ENCODE peak calls at places on chromosomes 1 and 21, in nine cellular contexts. H is AG10803, C is neural crest cell, K is nephron progenitor cell, I is retinal pigment epithelial cell, O is tibial nerve, F is body of pancreas, Y is tibial artery, V is GM23338. S is an unnamed sample.

GRCh38 chr1:201069636-201070035 is 42.6 kb downstream of the CACNA1S start:
- DNase-seq in H (no peak), C (no peak), K (no peak), I (no peak), O (no peak), F (no peak), Y (no peak), V (no peak), S (no peak)

GRCh38 chr1:225318706-225319575 is 108.9 kb downstream of the LBR start:
- DNase-seq in H (peak), C (peak), K (peak), I (no peak), O (no peak), F (peak), Y (no peak), V (peak), S (peak)

GRCh38 chr1:61435226-61435625 is 289.7 kb downstream of the TM2D1 start:
- DNase-seq in H (no peak), C (no peak), K (no peak), I (no peak), O (no peak), F (no peak), Y (no peak), V (no peak), S (no peak)

GRCh38 chr1:55337801-55338447 is 122.8 kb upstream of the USP24 start:
- DNase-seq in H (peak), C (no peak), K (no peak), I (peak), O (no peak), F (peak), Y (no peak), V (peak), S (no peak)

GRCh38 chr1:78104322-78104721 is 58.6 kb downstream of the GIPC2 start:
- DNase-seq in H (peak), C (no peak), K (no peak), I (no peak), O (no peak), F (no peak), Y (no peak), V (no peak), S (no peak)

GRCh38 chr1:93033785-93034184 is 45.3 kb upstream of the MTF2 start:
- DNase-seq in H (no peak), C (no peak), K (no peak), I (no peak), O (no peak), F (no peak), Y (no peak), V (no peak), S (no peak)

GRCh38 chr1:227938911-227939790 is 8.6 kb downstream of the WNT9A start:
- DNase-seq in H (no peak), C (no peak), K (no peak), I (no peak), O (peak), F (no peak), Y (peak), V (no peak), S (no peak)

GRCh38 chr1:231192620-231193163 is 30.8 kb downstream of the TRIM67 start:
- DNase-seq in H (no peak), C (no peak), K (no peak), I (peak), O (no peak), F (peak), Y (no peak), V (no peak), S (no peak)

GRCh38 chr1:6007318-6008083 is 15.3 kb upstream of the NPHP4 start:
- DNase-seq in H (peak), C (no peak), K (no peak), I (no peak), O (no peak), F (no peak), Y (peak), V (peak), S (no peak)

GRCh38 chr1:202046227-202046626 is 35.8 kb downstream of the ELF3 start:
- DNase-seq in H (no peak), C (no peak), K (no peak), I (no peak), O (no peak), F (peak), Y (no peak), V (no peak), S (no peak)

GRCh38 chr21:14361958-14362357 is 21.0 kb downstream of the HSPA13 start:
- DNase-seq in H (no peak), C (no peak), K (no peak), I (no peak), O (no peak), F (no peak), Y (no peak), V (no peak), S (no peak)

GRCh38 chr21:16571594-16571993 is 841.8 kb downstream of the USP25 start:
- DNase-seq in H (peak), C (no peak), K (no peak), I (no peak), O (no peak), F (no peak), Y (no peak), V (no peak), S (no peak)

GRCh38 chr1:85449356-85449755 is 15.6 kb downstream of the DDAH1 start:
- DNase-seq in H (no peak), C (no peak), K (no peak), I (no peak), O (no peak), F (peak), Y (no peak), V (no peak), S (no peak)

GRCh38 chr1:28329395-28330153 is 734 bp downstream of the MED18 start:
- DNase-seq in H (peak), C (peak), K (peak), I (no peak), O (no peak), F (peak), Y (peak), V (peak), S (no peak)

GRCh38 chr1:36238433-36238832 is 14.2 kb downstream of the THRAP3 start:
- DNase-seq in H (peak), C (no peak), K (no peak), I (no peak), O (no peak), F (no peak), Y (no peak), V (no peak), S (no peak)
- TF ChIP-seq CTCF in H (no peak), C (no peak), K (no peak), I (no peak), O (no peak), F (no peak), Y (no peak), V (no peak), S (no peak)

DNA sequence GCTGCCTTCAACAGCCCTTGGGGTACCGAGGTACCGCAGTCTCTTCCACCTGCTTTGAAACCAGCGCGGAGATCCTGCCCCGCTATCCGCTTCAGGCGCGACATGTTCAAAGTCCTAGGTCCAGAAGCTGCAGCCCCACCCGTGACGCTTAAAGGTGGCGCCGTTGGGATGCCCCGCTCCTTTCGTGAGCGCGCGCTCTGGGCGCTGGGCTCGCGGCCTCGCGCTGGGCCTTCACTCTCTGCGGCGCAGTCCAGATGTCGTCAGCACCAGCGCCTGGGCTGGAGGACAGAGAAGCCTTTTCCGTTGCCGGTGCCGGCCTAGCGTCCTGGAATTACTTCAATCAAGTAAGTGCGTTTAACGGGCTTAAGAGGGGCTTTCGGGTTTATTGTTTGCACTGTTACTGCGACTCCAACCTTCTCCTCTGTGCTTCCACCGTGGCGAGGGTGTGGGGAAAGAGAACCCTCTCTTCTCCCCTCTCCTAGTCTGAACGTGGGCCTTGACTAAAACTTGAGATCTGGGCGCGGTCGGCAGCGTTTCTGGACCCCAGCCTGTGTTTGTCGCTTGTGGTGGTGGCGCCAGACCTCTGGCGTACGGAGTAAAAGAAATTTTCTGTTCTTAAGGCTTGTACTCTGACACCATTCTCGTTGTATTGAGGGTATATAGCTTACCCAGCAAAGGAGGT is at the start of gene LRRC40:
- DNase-seq in H (peak), C (peak), K (peak), I (peak), O (peak), F (peak), Y (peak), V (peak), S (peak)
- TF ChIP-seq CTCF in H (no peak), C (no peak), K (no peak), I (no peak), O (no peak), F (no peak), Y (no peak), V (no peak), S (no peak)

GRCh38 chr1:152497273-152497672 is 13.3 kb upstream of the LCE5A start:
- DNase-seq in H (peak), C (no peak), K (no peak), I (no peak), O (no peak), F (no peak), Y (no peak), V (peak), S (no peak)

DNA sequence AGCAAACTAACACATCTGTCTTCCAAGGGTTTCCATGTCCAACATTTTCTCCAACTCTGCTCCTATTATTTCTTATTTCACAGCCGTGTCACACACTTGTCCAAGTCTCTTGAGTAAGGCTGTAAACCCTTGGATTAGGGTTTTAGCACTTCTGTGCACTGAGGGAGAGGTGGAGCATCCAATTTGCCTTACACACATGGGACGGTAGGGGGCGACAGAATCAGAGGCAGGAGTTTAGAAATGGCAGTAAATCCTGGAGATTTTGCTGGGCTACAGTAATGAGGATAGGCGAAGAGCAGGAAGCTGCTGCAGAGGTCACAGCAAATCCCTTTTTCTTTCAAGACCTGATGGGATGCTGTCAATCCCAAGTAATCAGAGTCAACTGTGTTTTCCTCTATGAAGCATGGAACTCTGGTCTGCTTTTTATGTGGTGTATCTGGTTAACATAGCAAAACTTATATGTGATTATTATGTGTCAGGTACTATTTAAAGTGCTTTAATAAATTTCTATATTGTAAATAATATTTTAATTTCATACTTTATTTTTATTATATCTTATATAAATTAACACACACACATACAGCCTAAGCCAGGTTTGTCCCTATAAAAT is 15.4 kb upstream of the LCE5A start:
- DNase-seq in H (peak), C (no peak), K (no peak), I (no peak), O (no peak), F (no peak), Y (no peak), V (peak), S (no peak)
- TF ChIP-seq CTCF in H (peak), C (no peak), K (no peak), I (peak), O (no peak), F (no peak), Y (no peak), V (peak), S (peak)

GRCh38 chr1:151790940-151791651 is 796 bp upstream of the TDRKH start:
- DNase-seq in H (no peak), C (peak), K (peak), I (no peak), O (no peak), F (no peak), Y (no peak), V (peak), S (no peak)
- TF ChIP-seq CTCF in H (no peak), C (no peak), K (no peak), I (no peak), O (no peak), F (no peak), Y (no peak), V (no peak), S (no peak)

GRCh38 chr1:166814611-166815010 is 24.7 kb upstream of the POGK start:
- DNase-seq in H (peak), C (no peak), K (no peak), I (peak), O (no peak), F (peak), Y (no peak), V (no peak), S (no peak)

GRCh38 chr1:166811691-166812090 is 27.6 kb upstream of the POGK start:
- DNase-seq in H (peak), C (no peak), K (no peak), I (peak), O (no peak), F (no peak), Y (no peak), V (no peak), S (no peak)

GRCh38 chr1:166808959-166809358 is 30.3 kb upstream of the POGK start:
- DNase-seq in H (no peak), C (no peak), K (no peak), I (no peak), O (no peak), F (no peak), Y (no peak), V (peak), S (no peak)

GRCh38 chr1:166813508-166814223 is 25.6 kb upstream of the POGK start:
- DNase-seq in H (no peak), C (no peak), K (no peak), I (peak), O (no peak), F (no peak), Y (no peak), V (no peak), S (no peak)
- TF ChIP-seq CTCF in H (no peak), C (no peak), K (no peak), I (no peak), O (no peak), F (peak), Y (no peak), V (no peak), S (no peak)

GRCh38 chr1:213416461-213417224 is 365.6 kb downstream of the RPS6KC1 start:
- DNase-seq in H (no peak), C (no peak), K (no peak), I (no peak), O (no peak), F (no peak), Y (no peak), V (no peak), S (no peak)

GRCh38 chr1:213417225-213417820 is 366.3 kb downstream of the RPS6KC1 start:
- DNase-seq in H (no peak), C (no peak), K (no peak), I (no peak), O (no peak), F (no peak), Y (no peak), V (no peak), S (no peak)

GRCh38 chr1:213417846-213418245 is 366.8 kb downstream of the RPS6KC1 start:
- DNase-seq in H (no peak), C (no peak), K (no peak), I (no peak), O (no peak), F (no peak), Y (no peak), V (no peak), S (no peak)

GRCh38 chr1:213418268-213419068 is 367.4 kb downstream of the RPS6KC1 start:
- DNase-seq in H (no peak), C (no peak), K (no peak), I (no peak), O (no peak), F (no peak), Y (no peak), V (peak), S (no peak)

DNA sequence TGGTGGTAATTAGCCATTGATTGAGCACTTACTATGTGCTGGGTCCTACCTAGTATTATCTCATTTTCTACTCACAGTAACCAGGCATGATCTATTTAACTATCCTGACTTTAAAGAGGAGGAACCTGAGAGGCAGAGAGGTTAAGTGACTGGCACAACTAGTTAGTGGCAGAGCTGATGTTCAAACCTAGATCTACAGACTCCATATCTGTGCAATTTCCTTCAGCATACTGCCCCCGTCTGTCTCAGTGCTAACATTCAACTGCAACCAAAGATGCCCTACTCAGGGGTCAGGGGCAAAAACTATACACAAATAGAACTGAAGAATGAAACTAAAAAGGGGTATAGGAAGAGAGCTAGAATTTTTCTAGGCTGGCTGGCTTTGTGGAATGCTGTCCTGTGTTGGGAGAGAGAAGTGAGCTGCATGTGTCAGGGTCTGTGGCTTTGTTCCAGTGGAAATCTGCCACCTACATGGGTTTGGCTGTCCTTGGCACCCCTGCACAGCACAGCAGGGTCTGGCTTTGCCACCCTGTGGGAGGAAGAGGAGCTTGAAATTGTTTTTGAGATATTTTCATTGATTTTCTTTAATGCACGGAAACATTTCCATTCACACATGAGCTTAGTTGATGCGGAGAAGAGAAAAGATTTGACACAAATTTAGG is 368.5 kb downstream of the RPS6KC1 start:
- DNase-seq in H (no peak), C (no peak), K (no peak), I (no peak), O (no peak), F (no peak), Y (no peak), V (no peak), S (no peak)
- TF ChIP-seq CTCF in H (no peak), C (no peak), K (no peak), I (no peak), O (no peak), F (no peak), Y (no peak), V (peak), S (no peak)

GRCh38 chr1:237851209-237851845 is 39.4 kb downstream of the ZP4 start:
- DNase-seq in H (no peak), C (peak), K (peak), I (peak), O (no peak), F (peak), Y (no peak), V (peak), S (no peak)
- TF ChIP-seq CTCF in H (peak), C (peak), K (peak), I (peak), O (no peak), F (peak), Y (peak), V (peak), S (peak)

GRCh38 chr1:235329139-235329808 is 904 bp downstream of the GGPS1 start:
- DNase-seq in H (peak), C (peak), K (peak), I (no peak), O (no peak), F (peak), Y (no peak), V (peak), S (no peak)
- TF ChIP-seq CTCF in H (no peak), C (peak), K (no peak), I (peak), O (no peak), F (no peak), Y (no peak), V (peak), S (peak)